ENCODE peak calls at places on chromosomes 1 and 21, in five cellular contexts. T is MM.1S, I is AG04450, P is AG04449, Z is cardiac fibroblast. A is an unnamed sample.

GRCh38 chr1:77036560-77036959 is 169.3 kb downstream of the ST6GALNAC5 start:
- DNase-seq in T (peak; percentile 50), I (peak; percentile 10), P (no peak), Z (peak; percentile 73), A (no peak)

GRCh38 chr1:32741417-32742131 is 39.0 kb upstream of the SYNC start:
- DNase-seq in T (peak; percentile 9), I (no peak), P (no peak), Z (no peak), A (no peak)

GRCh38 chr1:147091801-147092200 is 80.5 kb downstream of the PRKAB2 start:
- DNase-seq in T (no peak), I (no peak), P (no peak), Z (no peak), A (no peak)

GRCh38 chr1:81664341-81664740 is 136.4 kb upstream of the ADGRL2 start:
- DNase-seq in T (no peak), I (no peak), P (peak; percentile 37), Z (peak; percentile 50), A (peak; percentile 51)

GRCh38 chr1:203368624-203369451 is 17.9 kb upstream of the FMOD start:
- DNase-seq in T (peak; percentile 5), I (no peak), P (peak; percentile 54), Z (peak; percentile 84), A (no peak)

GRCh38 chr1:201468844-201469644 is at the start of gene PHLDA3:
- DNase-seq in T (peak; percentile 67), I (peak; percentile 85), P (no peak), Z (peak; percentile 83), A (peak; percentile 71)

GRCh38 chr1:51708911-51709760 is 92.2 kb downstream of the OSBPL9 start:
- DNase-seq in T (no peak), I (no peak), P (no peak), Z (no peak), A (no peak)

GRCh38 chr1:237851209-237851845 is 39.4 kb downstream of the ZP4 start:
- DNase-seq in T (peak; percentile 59), I (no peak), P (no peak), Z (peak; percentile 30), A (peak; percentile 10)

GRCh38 chr21:25513810-25514209 is 93.5 kb downstream of the MRPL39 start:
- DNase-seq in T (no peak), I (no peak), P (no peak), Z (no peak), A (no peak)

GRCh38 chr1:93694039-93694438 is 12.4 kb upstream of the BCAR3 start:
- DNase-seq in T (no peak), I (no peak), P (no peak), Z (peak; percentile 18), A (no peak)

GRCh38 chr1:108154323-108154722 is 45.8 kb downstream of the SLC25A24 start:
- DNase-seq in T (no peak), I (no peak), P (no peak), Z (peak; percentile 52), A (no peak)

GRCh38 chr21:43881283-43881682 is 16.3 kb downstream of the AGPAT3 start:
- DNase-seq in T (no peak), I (no peak), P (no peak), Z (no peak), A (no peak)

GRCh38 chr1:11383553-11384169 is 95.3 kb upstream of the DISP3 start:
- DNase-seq in T (no peak), I (no peak), P (no peak), Z (no peak), A (no peak)

GRCh38 chr1:227544677-227545076 is 18.7 kb upstream of the ZNF678 start:
- DNase-seq in T (no peak), I (no peak), P (no peak), Z (no peak), A (no peak)

GRCh38 chr21:43323244-43324005 is 103.5 kb downstream of the SIK1 start:
- DNase-seq in T (no peak), I (no peak), P (no peak), Z (no peak), A (no peak)

GRCh38 chr1:2135425-2135824 is 59.1 kb downstream of the FAAP20 start:
- DNase-seq in T (no peak), I (no peak), P (peak; percentile 41), Z (peak; percentile 59), A (no peak)

GRCh38 chr1:25178917-25179571 is 53.3 kb downstream of the SYF2 start:
- DNase-seq in T (no peak), I (no peak), P (no peak), Z (no peak), A (no peak)

GRCh38 chr1:165062346-165062745 is 294.2 kb downstream of the LMX1A start:
- DNase-seq in T (no peak), I (no peak), P (no peak), Z (no peak), A (no peak)

GRCh38 chr1:219189021-219189824 is 15.5 kb downstream of the LYPLAL1 start:
- DNase-seq in T (peak; percentile 72), I (peak; percentile 27), P (no peak), Z (peak; percentile 78), A (peak; percentile 20)

GRCh38 chr1:31020007-31020790 is 45.3 kb downstream of the PUM1 start:
- DNase-seq in T (no peak), I (no peak), P (no peak), Z (no peak), A (no peak)

GRCh38 chr1:91744973-91745648 is 140.8 kb downstream of the TGFBR3 start:
- DNase-seq in T (no peak), I (no peak), P (no peak), Z (no peak), A (no peak)

GRCh38 chr1:160546942-160547341 is 23.9 kb upstream of the SLAMF6 start:
- DNase-seq in T (no peak), I (no peak), P (no peak), Z (no peak), A (no peak)

GRCh38 chr1:223832637-223832943 is 13.2 kb downstream of the TP53BP2 start:
- DNase-seq in T (no peak), I (no peak), P (no peak), Z (no peak), A (no peak)

GRCh38 chr1:5720936-5721335 is 271.3 kb downstream of the NPHP4 start:
- DNase-seq in T (no peak), I (no peak), P (no peak), Z (no peak), A (no peak)

GRCh38 chr21:33030633-33031032 is 4.9 kb downstream of the OLIG2 start:
- DNase-seq in T (no peak), I (no peak), P (no peak), Z (no peak), A (no peak)

GRCh38 chr1:171252482-171252881 is 4.2 kb downstream of the FMO1 start:
- DNase-seq in T (peak; percentile 99), I (no peak), P (no peak), Z (no peak), A (no peak)

GRCh38 chr1:239126881-239127280 is 259.5 kb upstream of the CHRM3 start:
- DNase-seq in T (no peak), I (no peak), P (no peak), Z (no peak), A (no peak)

GRCh38 chr1:224505454-224506093 is 71.0 kb upstream of the WDR26 start:
- DNase-seq in T (no peak), I (no peak), P (no peak), Z (no peak), A (no peak)

GRCh38 chr1:12515234-12515633 is 102.8 kb downstream of the DHRS3 start:
- DNase-seq in T (no peak), I (no peak), P (no peak), Z (no peak), A (no peak)

GRCh38 chr1:119885903-119886783 is 10.2 kb downstream of the ADAM30 start:
- DNase-seq in T (peak; percentile 29), I (no peak), P (no peak), Z (peak; percentile 72), A (no peak)

GRCh38 chr1:21307663-21308062 is 17.4 kb upstream of the ECE1 start:
- DNase-seq in T (no peak), I (no peak), P (no peak), Z (no peak), A (no peak)

GRCh38 chr1:183043872-183044859 is 20.9 kb downstream of the LAMC1 start:
- DNase-seq in T (no peak), I (peak; percentile 72), P (peak; percentile 90), Z (peak; percentile 92), A (peak; percentile 82)

GRCh38 chr21:41766051-41766882 is 585 bp downstream of the RIPK4 start:
- DNase-seq in T (no peak), I (no peak), P (no peak), Z (no peak), A (no peak)

GRCh38 chr1:156245451-156246232 is 2.2 kb downstream of the PAQR6 start:
- DNase-seq in T (no peak), I (no peak), P (no peak), Z (no peak), A (no peak)
- H3K4me3 ChIP-seq in T (peak overlapping the region; percentile 13), I (peak overlapping the region; percentile 40), P (peak overlapping the region; percentile 40), Z (peak overlapping the region; percentile 5), A (no peak overlapping the region)

GRCh38 chr21:37903396-37903795 is 12.9 kb downstream of the KCNJ6 start:
- DNase-seq in T (no peak), I (no peak), P (no peak), Z (no peak), A (no peak)

GRCh38 chr21:37907076-37907475 is 9.2 kb downstream of the KCNJ6 start:
- DNase-seq in T (no peak), I (no peak), P (no peak), Z (no peak), A (no peak)

GRCh38 chr21:37908691-37909090 is 7.6 kb downstream of the KCNJ6 start:
- DNase-seq in T (no peak), I (no peak), P (no peak), Z (no peak), A (no peak)

GRCh38 chr21:37905291-37905690 is 11.0 kb downstream of the KCNJ6 start:
- DNase-seq in T (no peak), I (no peak), P (no peak), Z (no peak), A (no peak)

DNA sequence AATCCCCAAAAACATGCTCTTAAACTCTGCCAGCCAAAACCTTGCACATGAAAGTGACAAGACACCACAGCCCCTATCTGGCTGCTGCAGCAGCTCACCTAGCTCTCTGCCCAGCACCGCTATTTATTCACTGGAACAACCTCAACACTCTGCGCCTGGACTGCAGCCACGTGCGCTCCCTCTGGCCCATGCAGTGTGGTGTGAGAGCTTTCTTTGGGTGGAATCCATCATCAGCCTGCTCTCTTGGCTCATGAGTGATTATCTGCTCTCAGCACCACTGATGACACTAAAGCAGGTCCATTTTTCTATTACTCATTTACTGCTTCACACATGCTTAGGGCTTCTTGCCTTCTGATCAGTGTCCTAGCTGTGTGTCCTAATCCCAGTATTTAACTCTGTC is 11.4 kb downstream of the KCNJ6 start:
- DNase-seq in T (no peak), I (no peak), P (no peak), Z (no peak), A (no peak)
- H3K4me3 ChIP-seq in T (no peak overlapping the region), I (no peak overlapping the region), P (no peak overlapping the region), Z (no peak overlapping the region), A (no peak overlapping the region)

GRCh38 chr1:3869751-3870301 is 12.6 kb downstream of the DFFB start:
- DNase-seq in T (no peak), I (no peak), P (no peak), Z (peak; percentile 37), A (no peak)
- H3K4me3 ChIP-seq in T (no peak overlapping the region), I (no peak overlapping the region), P (no peak overlapping the region), Z (no peak overlapping the region), A (no peak overlapping the region)

GRCh38 chr1:98045211-98046030 is 124.6 kb upstream of the DPYD start:
- DNase-seq in T (no peak), I (no peak), P (no peak), Z (peak; percentile 83), A (no peak)
- H3K4me3 ChIP-seq in T (peak overlapping the region; percentile 48), I (peak overlapping the region; percentile 85), P (peak overlapping the region; percentile 80), Z (peak overlapping the region; percentile 90), A (peak overlapping the region; percentile 71)

A was measured in AG09309.